ENCODE peak calls at places on chromosomes 2 and 18, in four cellular contexts. L, X, J and S are unnamed samples.

GRCh38 chr18:10089881-10090280 is 176.1 kb downstream of the VAPA start:
- DNase-seq in X (no peak), J (no peak), L (no peak), S (no peak)

GRCh38 chr2:73175663-73176204 is 26.6 kb upstream of the NOTO start:
- DNase-seq in J (peak), X (peak), L (peak), S (peak)

GRCh38 chr2:16166327-16166981 is 226.1 kb downstream of the MYCN start:
- DNase-seq in X (no peak), L (no peak), J (no peak), S (no peak)

GRCh38 chr18:57925706-57926105 is 118.3 kb upstream of the NEDD4L start:
- DNase-seq in X (no peak), J (no peak), L (no peak), S (peak)

GRCh38 chr2:119784876-119785275 is 25.2 kb downstream of the PTPN4 start:
- DNase-seq in J (no peak), L (no peak), X (no peak), S (no peak)

GRCh38 chr2:230226090-230226551 is 585 bp downstream of the SP140 start:
- DNase-seq in J (no peak), X (no peak), L (no peak), S (no peak)

GRCh38 chr18:3652380-3653262 is 202.6 kb downstream of the TGIF1 start:
- DNase-seq in L (peak), X (peak), J (peak), S (peak)

GRCh38 chr2:164009801-164010337 is 274.1 kb upstream of the FIGN start:
- DNase-seq in L (no peak), J (no peak), X (no peak), S (no peak)

GRCh38 chr2:159246325-159246988 is 40.0 kb downstream of the WDSUB1 start:
- DNase-seq in L (no peak), J (no peak), X (no peak), S (no peak)